ENCODE peak calls at places on chromosomes 16 and 17, in four cellular contexts. B, H, A and D are unnamed samples.

GRCh38 chr17:74825003-74825627 is 34.6 kb downstream of the GRIN2C start:
- DNase-seq in B (no peak), H (no peak), A (no peak), D (no peak)

GRCh38 chr16:81636298-81636960 is 142.7 kb upstream of the PLCG2 start:
- DNase-seq in B (no peak), H (no peak), A (no peak), D (no peak)

GRCh38 chr17:73189417-73190099 is 3.3 kb upstream of the COG1 start:
- DNase-seq in B (no peak), H (no peak), A (no peak), D (no peak)

GRCh38 chr17:17728550-17729251 is 47.4 kb downstream of the RAI1 start:
- DNase-seq in B (no peak), H (peak), A (peak), D (no peak)

GRCh38 chr17:4248504-4249277 is 15.1 kb downstream of the ANKFY1 start:
- DNase-seq in B (no peak), H (no peak), A (no peak), D (no peak)

GRCh38 chr16:8182761-8183160 is 407.6 kb downstream of the TMEM114 start:
- DNase-seq in B (no peak), H (no peak), A (no peak), D (no peak)

GRCh38 chr16:71700822-71701221 is 23.7 kb downstream of the PHLPP2 start:
- DNase-seq in B (no peak), H (no peak), A (no peak), D (no peak)

GRCh38 chr16:81551141-81551808 is 106.7 kb downstream of the CMIP start:
- DNase-seq in B (no peak), H (no peak), A (no peak), D (no peak)

GRCh38 chr17:14048169-14048568 is 21.1 kb upstream of the COX10 start:
- DNase-seq in B (no peak), H (no peak), A (no peak), D (no peak)

GRCh38 chr17:50845260-50846147 is 10.1 kb downstream of the WFIKKN2 start:
- DNase-seq in B (no peak), H (no peak), A (no peak), D (no peak)

GRCh38 chr17:72270530-72270929 is 149.7 kb downstream of the SOX9 start:
- DNase-seq in B (no peak), H (peak), A (no peak), D (peak)

GRCh38 chr17:15432807-15433547 is 34.4 kb downstream of the CDRT4 start:
- DNase-seq in B (no peak), H (no peak), A (no peak), D (peak)

GRCh38 chr16:87295259-87295658 is 21.9 kb downstream of the C16orf95 start:
- DNase-seq in B (no peak), H (no peak), A (no peak), D (no peak)

GRCh38 chr17:59439261-59439660 is 107.8 kb downstream of the YPEL2 start:
- DNase-seq in B (no peak), H (no peak), A (no peak), D (no peak)

GRCh38 chr17:66834919-66835454 is at the start of gene CACNG5:
- DNase-seq in B (peak), H (no peak), A (no peak), D (no peak)

GRCh38 chr17:46853896-46854444 is 2.6 kb downstream of the WNT9B start:
- DNase-seq in B (no peak), H (no peak), A (no peak), D (no peak)

GRCh38 chr16:85047867-85048455 is 20.4 kb downstream of the KIAA0513 start:
- DNase-seq in B (no peak), H (no peak), A (peak), D (no peak)

GRCh38 chr17:48056246-48056745 is 8.1 kb downstream of the NFE2L1 start:
- DNase-seq in B (no peak), H (no peak), A (no peak), D (no peak)

GRCh38 chr17:18858567-18859245 is 775 bp downstream of the PRPSAP2 start:
- DNase-seq in B (no peak), H (no peak), A (no peak), D (no peak)

GRCh38 chr17:61818225-61818624 is 45.1 kb downstream of the BRIP1 start:
- DNase-seq in B (no peak), H (no peak), A (no peak), D (no peak)

GRCh38 chr17:34720760-34721159 is 141.4 kb downstream of the TMEM132E start:
- DNase-seq in B (no peak), H (no peak), A (no peak), D (no peak)

GRCh38 chr17:79272666-79273219 is 198.1 kb downstream of the ENGASE start:
- DNase-seq in B (no peak), H (no peak), A (no peak), D (no peak)

DNA sequence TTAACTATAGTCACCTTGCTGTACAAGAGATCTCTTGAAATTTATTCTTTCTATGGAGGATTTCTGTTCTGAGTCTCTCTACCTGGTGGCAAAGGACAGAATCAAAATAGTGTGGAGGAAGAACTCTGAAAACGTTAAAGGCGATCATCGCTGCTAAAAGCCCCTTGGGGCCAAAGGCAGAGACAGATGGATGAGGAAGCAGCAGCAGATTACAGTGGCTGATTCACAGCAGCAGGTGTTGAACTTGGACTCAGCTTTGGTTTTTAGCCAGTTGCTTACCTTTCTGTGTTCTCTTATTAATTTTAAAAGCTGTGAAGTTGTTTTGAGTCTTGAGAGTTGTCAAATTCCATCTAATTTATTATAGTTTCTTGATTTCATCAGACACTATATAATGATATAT is 956.1 kb upstream of the GOT2 start:
- DNase-seq in B (no peak), H (no peak), A (no peak), D (no peak)
- TF ChIP-seq POLR2A in B (no peak), H (no peak), A (no peak), D (no peak)

GRCh38 chr17:2796164-2797140 is at the start of gene RAP1GAP2:
- DNase-seq in B (peak), H (no peak), A (peak), D (peak)
- TF ChIP-seq POLR2A in B (no peak), H (no peak), A (peak), D (no peak)

DNA sequence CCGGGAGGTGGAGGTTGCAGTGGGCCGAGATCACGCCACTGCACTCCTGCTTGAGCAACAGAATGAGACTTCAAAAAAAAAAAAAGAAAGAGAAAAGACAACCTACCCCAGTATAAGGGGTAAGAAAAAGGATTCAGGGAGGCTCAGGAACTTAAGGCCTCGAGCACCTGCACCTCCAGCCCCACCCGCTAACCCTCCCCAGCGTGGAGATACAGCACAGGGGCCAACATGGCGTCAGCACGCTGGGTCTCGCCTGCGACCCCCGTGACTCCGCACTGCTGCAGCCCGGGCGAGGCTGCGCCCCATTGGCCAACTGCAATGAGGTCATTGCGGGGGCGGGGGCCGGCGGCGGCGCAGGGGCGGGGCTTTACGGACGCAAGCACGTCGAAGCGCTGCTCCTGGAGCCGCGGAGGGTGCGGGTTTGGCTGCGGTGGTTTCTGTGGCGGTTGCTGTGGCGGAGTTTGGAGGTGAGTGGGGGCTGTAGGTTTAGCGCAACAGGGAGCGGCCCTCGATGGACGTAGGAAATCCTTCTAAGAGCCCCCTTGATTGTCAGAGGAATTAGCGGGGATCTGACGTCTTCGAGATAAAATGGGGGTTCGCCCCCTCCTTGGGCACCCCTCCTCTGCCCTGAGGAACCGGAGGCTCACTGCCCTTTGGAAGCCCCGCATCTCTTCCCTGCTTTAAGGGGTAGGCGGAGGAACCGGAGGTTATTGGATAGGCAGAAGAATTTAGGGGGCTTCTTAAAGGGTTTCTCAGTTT is at the start of gene ATP6V0A1:
- DNase-seq in B (peak), H (peak), A (peak), D (peak)
- TF ChIP-seq POLR2A in B (peak), H (peak), A (peak), D (no peak)

GRCh38 chr17:45149037-45149668 is 878 bp downstream of the HEXIM1 start:
- DNase-seq in B (peak), H (peak), A (peak), D (peak)
- TF ChIP-seq POLR2A in B (peak), H (no peak), A (peak), D (no peak)

GRCh38 chr16:10428433-10429168 is 42.7 kb downstream of the ATF7IP2 start:
- DNase-seq in B (no peak), H (no peak), A (no peak), D (no peak)
- TF ChIP-seq POLR2A in B (no peak), H (no peak), A (no peak), D (no peak)

DNA sequence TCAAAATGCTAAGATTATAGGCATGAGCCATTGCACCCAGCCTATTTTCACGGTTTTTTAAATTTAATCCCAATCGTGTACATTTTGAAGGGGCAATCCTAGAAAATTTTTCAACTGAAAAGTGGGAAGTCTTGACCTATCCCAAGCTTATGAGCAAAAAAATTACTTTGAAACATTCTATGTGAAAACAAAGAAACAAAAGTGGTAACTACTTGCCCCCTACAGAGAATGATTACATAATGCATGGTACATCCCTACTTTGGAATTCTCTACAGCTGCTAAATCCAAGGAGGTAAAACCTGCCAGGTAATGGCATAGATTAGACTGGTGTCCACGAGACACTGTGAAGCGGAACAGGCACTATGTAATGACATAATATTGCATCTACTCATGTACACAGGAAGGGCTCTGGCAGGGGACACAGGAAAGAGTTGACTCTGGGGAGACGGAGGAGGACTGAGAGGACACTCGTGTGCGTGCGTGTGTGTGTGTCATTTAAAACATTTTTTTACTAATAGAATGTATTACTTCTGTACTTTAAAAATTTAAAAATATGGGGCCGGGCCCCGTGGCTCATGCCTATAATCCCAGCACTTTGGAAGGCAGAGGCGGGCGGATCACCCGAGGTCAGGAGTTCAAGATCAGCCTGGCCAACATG is 15.7 kb downstream of the ASGR2 start:
- DNase-seq in B (no peak), H (no peak), A (no peak), D (no peak)
- TF ChIP-seq POLR2A in B (no peak), H (no peak), A (no peak), D (no peak)